ENCODE peak calls at places on chromosomes 5 and 9, in eight cellular contexts. S is CD8-positive, alpha-beta T cell; P is SJSA1; R is OCI-LY7; C is aorta; A is PC-9; N is mammary epithelial cell; B is neural progenitor cell. J is an unnamed sample.

GRCh38 chr9:123401879-123402513 is 46.0 kb downstream of the CRB2 start:
- DNase-seq in C (no peak), N (peak), R (peak), S (no peak), B (peak), A (peak), P (peak), J (peak)

GRCh38 chr5:52846443-52846842 is 58.7 kb downstream of the ITGA1 start:
- DNase-seq in C (no peak), B (no peak), N (no peak), R (no peak), S (no peak), A (no peak), P (no peak), J (peak)

GRCh38 chr9:82679488-82679887 is 383.5 kb downstream of the RASEF start:
- DNase-seq in S (no peak), N (no peak), B (no peak), A (no peak), P (no peak), R (no peak), C (no peak), J (no peak)

GRCh38 chr9:8717146-8717545 is 917.6 kb upstream of the DMAC1 start:
- DNase-seq in R (no peak), A (no peak), S (no peak), C (no peak), P (no peak), N (no peak), B (no peak), J (no peak)

GRCh38 chr9:134411451-134412297 is 85.4 kb downstream of the RXRA start:
- DNase-seq in A (peak), S (no peak), B (peak), N (no peak), R (no peak), C (no peak), P (no peak), J (peak)

GRCh38 chr5:98401645-98402044 is 371.8 kb upstream of the RGMB start:
- DNase-seq in C (no peak), S (no peak), A (no peak), N (no peak), P (no peak), B (no peak), R (no peak), J (no peak)

GRCh38 chr5:141762790-141763368 is 80.8 kb upstream of the ARAP3 start:
- DNase-seq in C (no peak), B (no peak), R (no peak), A (no peak), P (no peak), S (no peak), N (no peak), J (no peak)

GRCh38 chr9:3809724-3810123 is 283.9 kb upstream of the RFX3 start:
- DNase-seq in R (no peak), N (peak), P (no peak), B (no peak), A (no peak), S (no peak), C (no peak), J (no peak)

GRCh38 chr5:58979090-58979489 is 396.2 kb downstream of the RAB3C start:
- DNase-seq in R (no peak), N (no peak), C (no peak), A (no peak), P (no peak), B (no peak), S (no peak), J (no peak)

GRCh38 chr9:38390851-38391250 is 1.7 kb upstream of the ALDH1B1 start:
- DNase-seq in B (no peak), A (no peak), R (no peak), S (no peak), N (no peak), P (no peak), C (no peak), J (no peak)

GRCh38 chr5:112974901-112975300 is 1.7 kb upstream of the DCP2 start:
- DNase-seq in P (no peak), N (no peak), A (no peak), B (no peak), R (no peak), S (no peak), C (no peak), J (no peak)

GRCh38 chr5:13107553-13107952 is 836.9 kb downstream of the DNAH5 start:
- DNase-seq in P (no peak), A (no peak), S (no peak), N (peak), C (no peak), B (no peak), R (no peak), J (no peak)

GRCh38 chr9:97761066-97761598 is 64.0 kb upstream of the XPA start:
- DNase-seq in B (no peak), R (no peak), N (no peak), P (no peak), S (no peak), A (no peak), C (no peak), J (no peak)

GRCh38 chr9:90882991-90883600 is 81.5 kb downstream of the SYK start:
- DNase-seq in N (no peak), P (no peak), C (no peak), S (no peak), A (no peak), B (no peak), R (no peak), J (no peak)

GRCh38 chr5:135102716-135103696 is 69.0 kb upstream of the PITX1 start:
- DNase-seq in S (no peak), R (no peak), C (peak), B (no peak), A (no peak), P (no peak), N (no peak), J (no peak)

GRCh38 chr9:97109194-97109811 is 70.4 kb upstream of the CTSV start:
- DNase-seq in C (no peak), R (peak), N (peak), B (peak), P (no peak), S (peak), A (peak), J (peak)

GRCh38 chr5:150419630-150420270 is 7.0 kb upstream of the CD74 start:
- DNase-seq in A (no peak), S (no peak), C (peak), P (no peak), R (peak), N (no peak), B (peak), J (no peak)

GRCh38 chr5:112707187-112708179 is 30.2 kb upstream of the APC start:
- DNase-seq in B (peak), S (peak), A (peak), N (peak), C (peak), R (peak), P (peak), J (peak)

GRCh38 chr9:72597181-72597517 is 75.7 kb downstream of the TMC1 start:
- DNase-seq in P (no peak), R (no peak), A (no peak), C (no peak), N (no peak), B (peak), S (no peak), J (no peak)

GRCh38 chr9:72390896-72391295 is 25.9 kb upstream of the ZFAND5 start:
- DNase-seq in N (peak), B (no peak), P (no peak), R (no peak), C (no peak), S (no peak), A (no peak), J (no peak)

DNA sequence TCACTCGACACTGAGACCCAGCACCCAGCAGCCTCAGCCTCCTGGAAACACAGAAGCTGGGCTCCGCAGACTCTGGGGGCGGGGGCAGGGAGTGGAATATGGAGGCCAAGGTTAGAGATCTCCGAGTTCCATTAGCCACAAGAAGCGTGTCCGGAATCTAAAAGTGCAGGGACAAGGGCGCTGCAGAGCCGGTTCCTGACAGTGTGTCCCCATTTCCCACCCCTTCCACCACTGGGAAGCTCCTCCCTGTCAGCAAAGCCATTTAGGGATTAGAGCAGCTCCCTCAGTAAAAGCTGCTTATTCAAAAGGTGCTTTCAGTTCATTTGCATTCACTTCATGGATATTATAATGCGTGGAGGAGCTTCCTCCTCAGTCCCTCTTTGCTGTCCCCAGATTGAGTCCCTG is 74.1 kb upstream of the HSPA9 start:
- DNase-seq in N (no peak), C (no peak), S (no peak), A (no peak), P (no peak), R (no peak), B (peak), J (peak)
- H3K27ac ChIP-seq in N (no peak), C (no peak), S (no peak), A (no peak), P (no peak), R (no peak), B (no peak), J (no peak)

DNA sequence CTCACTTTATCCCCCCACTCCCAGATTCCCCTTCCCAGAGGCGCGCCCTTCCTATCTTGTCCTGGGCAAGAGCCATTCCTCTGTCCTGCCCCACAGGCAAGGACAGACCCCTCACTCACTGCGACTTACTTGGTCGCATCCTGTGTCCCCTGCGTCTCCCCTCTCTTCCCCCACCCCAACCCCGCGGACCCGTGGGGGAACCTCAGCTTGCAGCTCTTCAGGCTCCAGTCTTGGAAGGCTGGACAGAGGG is 542 bp downstream of the GGTA1 start:
- DNase-seq in N (no peak), A (no peak), R (no peak), B (no peak), P (no peak), S (no peak), C (no peak), J (no peak)
- H3K27ac ChIP-seq in N (no peak), A (no peak), R (no peak), B (no peak), P (no peak), S (no peak), C (peak), J (no peak)

GRCh38 chr9:101478906-101479305 is 43.3 kb upstream of the ALDOB start:
- DNase-seq in P (no peak), C (no peak), B (no peak), A (no peak), N (no peak), R (no peak), S (no peak), J (no peak)
- H3K27ac ChIP-seq in P (no peak), C (no peak), B (no peak), A (no peak), N (no peak), R (no peak), S (no peak), J (no peak)

GRCh38 chr5:132408965-132409364 is 39.5 kb downstream of the SLC22A5 start:
- DNase-seq in C (no peak), R (no peak), N (no peak), B (no peak), P (no peak), S (no peak), A (no peak), J (no peak)
- H3K27ac ChIP-seq in C (peak), R (no peak), N (no peak), B (no peak), P (no peak), S (peak), A (no peak), J (no peak)

GRCh38 chr5:132754111-132754510 is 6.9 kb downstream of the CCNI2 start:
- DNase-seq in A (no peak), C (no peak), N (no peak), R (no peak), S (no peak), B (no peak), P (no peak), J (no peak)
- H3K27ac ChIP-seq in A (no peak), C (no peak), N (no peak), R (no peak), S (no peak), B (no peak), P (no peak), J (no peak)